ENCODE peak calls at places on chromosomes 4 and X, in nine cellular contexts. A, V, E, D, I, U, W, O and S are unnamed samples.

GRCh38 chrX:13165747-13166146 is 121.3 kb upstream of the FAM9C start:
- DNase-seq in O (no peak), A (no peak), V (no peak), E (no peak), U (no peak), D (no peak), I (no peak), W (no peak), S (no peak)

GRCh38 chrX:119503484-119503861 is 35.2 kb downstream of the SLC25A5 start:
- DNase-seq in A (no peak), W (peak; percentile 89), O (peak; percentile 83), I (no peak), U (no peak), E (no peak), V (peak; percentile 88), D (peak; percentile 90), S (no peak)

GRCh38 chrX:70439016-70439415 is 5.6 kb upstream of the DLG3 start:
- DNase-seq in A (no peak), I (no peak), W (peak; percentile 34), D (peak; percentile 30), O (peak; percentile 33), E (no peak), V (peak; percentile 22), U (no peak), S (no peak)

GRCh38 chrX:17567173-17567572 is 170.1 kb upstream of the SCML1 start:
- DNase-seq in D (no peak), I (no peak), E (no peak), W (peak; percentile 66), A (no peak), U (no peak), O (no peak), V (no peak), S (no peak)

GRCh38 chr4:187236491-187236890 is 512.8 kb upstream of the FAT1 start:
- DNase-seq in W (peak; percentile 79), V (peak; percentile 71), A (no peak), I (no peak), D (peak; percentile 23), U (peak; percentile 11), O (peak; percentile 74), E (no peak), S (no peak)

GRCh38 chr4:128323401-128323800 is 35.8 kb upstream of the PGRMC2 start:
- DNase-seq in U (no peak), W (no peak), I (no peak), V (no peak), A (no peak), D (no peak), O (peak; percentile 35), E (no peak), S (no peak)

GRCh38 chr4:107619065-107619464 is 101.0 kb downstream of the PAPSS1 start:
- DNase-seq in E (no peak), O (no peak), A (no peak), I (no peak), D (peak; percentile 79), V (peak; percentile 85), W (peak; percentile 91), U (no peak), S (no peak)

GRCh38 chr4:95510877-95511276 is 37.9 kb downstream of the UNC5C start:
- DNase-seq in W (no peak), I (no peak), U (no peak), D (no peak), A (no peak), V (no peak), O (peak; percentile 24), E (no peak), S (no peak)

GRCh38 chr4:61406677-61407076 is 206.6 kb downstream of the ADGRL3 start:
- DNase-seq in W (peak; percentile 12), E (no peak), A (no peak), I (no peak), O (no peak), D (no peak), U (no peak), V (no peak), S (no peak)

DNA sequence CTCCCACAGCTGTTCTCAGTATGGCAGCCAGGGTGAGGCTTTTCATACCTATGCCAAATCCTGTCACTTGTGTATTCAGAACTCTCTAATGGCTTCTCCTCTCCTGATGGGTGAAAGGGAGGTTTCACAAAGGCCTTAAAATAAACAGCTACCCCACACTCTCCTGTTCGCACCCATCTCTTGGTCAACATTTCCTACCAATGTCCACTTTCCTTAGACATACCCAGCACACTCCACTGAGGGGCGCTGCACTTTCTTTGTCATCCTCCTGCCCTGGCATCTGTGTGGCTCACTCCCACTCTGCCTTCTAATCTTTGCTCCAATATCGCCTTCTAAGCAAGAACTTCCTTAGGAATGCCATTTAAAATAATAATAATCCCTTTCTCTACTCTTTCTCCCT is 313.3 kb downstream of the PPP3CA start:
- DNase-seq in A (no peak), I (no peak), D (no peak), U (no peak), O (no peak), E (no peak), V (no peak), W (no peak), S (no peak)
- TF ChIP-seq CTCF in A (no peak), I (no peak), D (peak; percentile 6), U (no peak), O (no peak), E (no peak), V (peak; percentile 2), W (no peak), S (peak; percentile 19)

GRCh38 chr4:89166971-89167475 is 55.7 kb downstream of the TIGD2 start:
- DNase-seq in D (no peak), U (no peak), I (no peak), V (no peak), O (no peak), W (peak; percentile 14), A (no peak), E (no peak), S (no peak)
- H3K4me3 ChIP-seq in D (no peak overlapping the region), U (no peak overlapping the region), I (no peak overlapping the region), V (no peak overlapping the region), O (no peak overlapping the region), W (no peak overlapping the region), A (no peak overlapping the region), E (no peak overlapping the region), S (no peak overlapping the region)

GRCh38 chr4:185210102-185210981 is 944 bp downstream of the SNX25 start:
- DNase-seq in A (peak; percentile 53), U (peak; percentile 42), E (peak; percentile 91), W (peak; percentile 60), V (peak; percentile 68), D (peak; percentile 63), O (peak; percentile 48), I (no peak), S (no peak)

GRCh38 chr4:185211035-185211434 is 1.6 kb downstream of the SNX25 start:
- DNase-seq in A (no peak), U (no peak), E (no peak), D (no peak), I (no peak), V (peak; percentile 38), O (no peak), W (no peak), S (no peak)

GRCh38 chr4:185211641-185212040 is 2.2 kb downstream of the SNX25 start:
- DNase-seq in W (no peak), E (no peak), V (no peak), O (no peak), A (no peak), I (no peak), D (no peak), U (no peak), S (no peak)

GRCh38 chr4:185212566-185212965 is 3.2 kb downstream of the SNX25 start:
- DNase-seq in I (no peak), U (no peak), E (no peak), D (no peak), W (peak; percentile 43), O (no peak), A (no peak), V (no peak), S (no peak)

DNA sequence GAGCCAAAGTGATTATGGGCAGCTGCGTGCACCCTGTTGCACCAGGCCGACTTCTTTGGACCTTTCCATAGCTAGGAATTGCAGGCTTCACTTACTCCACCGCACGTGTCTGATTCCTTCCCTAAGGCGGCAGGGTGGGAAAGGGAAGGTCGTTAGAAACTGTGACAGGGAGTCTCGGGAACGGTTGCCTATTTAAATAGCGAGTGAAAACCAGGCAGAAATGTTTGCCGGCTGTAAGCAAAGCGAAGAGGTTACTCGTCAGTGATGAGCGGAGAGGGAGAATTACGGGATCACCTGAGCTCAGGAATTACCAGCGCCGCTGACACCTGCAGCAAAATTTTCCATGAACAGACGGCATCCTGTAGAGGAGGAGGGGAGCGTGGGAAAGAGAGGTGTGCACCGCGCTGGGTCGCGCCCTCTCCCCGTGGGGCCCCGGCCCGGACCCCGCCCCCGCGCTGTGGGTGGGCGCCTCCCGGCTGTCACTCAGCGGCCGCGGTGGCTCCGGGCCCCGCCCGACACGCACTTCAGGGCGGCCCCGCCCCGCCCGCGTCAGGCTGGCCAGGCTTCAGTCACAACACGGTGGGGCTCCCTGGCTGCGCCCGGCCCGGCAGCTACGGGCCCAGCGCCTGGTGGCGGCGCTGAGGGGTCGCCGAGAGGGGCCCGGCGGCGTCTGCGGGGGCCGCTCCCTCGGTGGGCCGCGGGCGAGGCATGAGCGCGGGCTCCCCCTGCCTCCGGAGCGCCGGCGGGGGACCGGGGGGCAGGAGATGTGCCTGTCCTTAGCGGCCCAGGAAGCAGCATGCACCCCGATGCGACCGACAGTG is at the start of gene SNX25:
- DNase-seq in V (peak; percentile 73), U (peak; percentile 78), D (peak; percentile 82), O (peak; percentile 84), E (peak; percentile 96), W (peak; percentile 75), I (peak; percentile 88), A (peak; percentile 76), S (no peak)
- TF ChIP-seq CTCF in V (no peak), U (peak; percentile 30), D (no peak), O (no peak), E (no peak), W (no peak), I (no peak), A (peak; percentile 48), S (no peak)

GRCh38 chrX:114583646-114584433 is at the start of gene HTR2C:
- DNase-seq in I (no peak), O (no peak), U (no peak), D (no peak), A (no peak), W (no peak), V (no peak), E (no peak), S (no peak)
- H3K4me3 ChIP-seq in I (no peak within 1 kb of the TSS), O (no peak within 1 kb of the TSS), U (no peak within 1 kb of the TSS), D (peak within 1 kb of the TSS; percentile 49), A (no peak within 1 kb of the TSS), W (no peak within 1 kb of the TSS), V (peak within 1 kb of the TSS; percentile 5), E (no peak within 1 kb of the TSS), S (no peak within 1 kb of the TSS)